ENCODE peak calls at places on chromosomes 1 and 21, in six cellular contexts. One of them, this sample, is unnamed.
A peak's percentile ranks its signal among the peaks of the same experiment; 100 is the strongest.

GRCh38 chr21:38993561-38993960 is 187.8 kb downstream of the ETS2 start:
- DNase-seq in foreskin melanocyte: peak; percentile 35
- DNase-seq in stimulated activated naive CD4-positive, alpha-beta T cell: no peak
- DNase-seq in NCI-H1436: no peak
- DNase-seq in tibial nerve: no peak
- DNase-seq in activated T-helper 1 cell treated with Interleukin-2 at 50 U/mL for 16 hours: no peak
- DNase-seq in this sample: peak; percentile 85

GRCh38 chr1:26771643-26772321 is 16.0 kb upstream of the PIGV start:
- DNase-seq in foreskin melanocyte: peak; percentile 13
- DNase-seq in stimulated activated naive CD4-positive, alpha-beta T cell: no peak
- DNase-seq in NCI-H1436: peak; percentile 23
- DNase-seq in tibial nerve: no peak
- DNase-seq in activated T-helper 1 cell treated with Interleukin-2 at 50 U/mL for 16 hours: no peak
- DNase-seq in this sample: peak; percentile 98

GRCh38 chr1:11797525-11798216 is 8.1 kb downstream of the MTHFR start:
- DNase-seq in foreskin melanocyte: no peak
- DNase-seq in stimulated activated naive CD4-positive, alpha-beta T cell: no peak
- DNase-seq in NCI-H1436: no peak
- DNase-seq in tibial nerve: no peak
- DNase-seq in activated T-helper 1 cell treated with Interleukin-2 at 50 U/mL for 16 hours: no peak
- DNase-seq in this sample: no peak

GRCh38 chr21:17506936-17507335 is 5.9 kb upstream of the CXADR start:
- DNase-seq in foreskin melanocyte: no peak
- DNase-seq in stimulated activated naive CD4-positive, alpha-beta T cell: no peak
- DNase-seq in NCI-H1436: no peak
- DNase-seq in tibial nerve: no peak
- DNase-seq in activated T-helper 1 cell treated with Interleukin-2 at 50 U/mL for 16 hours: no peak
- DNase-seq in this sample: no peak

GRCh38 chr1:6867688-6868370 is 82.6 kb downstream of the CAMTA1 start:
- DNase-seq in foreskin melanocyte: no peak
- DNase-seq in stimulated activated naive CD4-positive, alpha-beta T cell: no peak
- DNase-seq in NCI-H1436: no peak
- DNase-seq in tibial nerve: no peak
- DNase-seq in activated T-helper 1 cell treated with Interleukin-2 at 50 U/mL for 16 hours: no peak
- DNase-seq in this sample: no peak

GRCh38 chr1:201041011-201041410 is 17.5 kb upstream of the KIF21B start:
- DNase-seq in foreskin melanocyte: no peak
- DNase-seq in stimulated activated naive CD4-positive, alpha-beta T cell: no peak
- DNase-seq in NCI-H1436: no peak
- DNase-seq in tibial nerve: no peak
- DNase-seq in activated T-helper 1 cell treated with Interleukin-2 at 50 U/mL for 16 hours: no peak
- DNase-seq in this sample: no peak

GRCh38 chr1:172287207-172287606 is 133.3 kb upstream of the C1orf105 start:
- DNase-seq in foreskin melanocyte: no peak
- DNase-seq in stimulated activated naive CD4-positive, alpha-beta T cell: no peak
- DNase-seq in NCI-H1436: no peak
- DNase-seq in tibial nerve: peak; percentile 35
- DNase-seq in activated T-helper 1 cell treated with Interleukin-2 at 50 U/mL for 16 hours: no peak
- DNase-seq in this sample: peak; percentile 85

GRCh38 chr1:8590696-8591351 is 226.6 kb downstream of the RERE start:
- DNase-seq in foreskin melanocyte: no peak
- DNase-seq in stimulated activated naive CD4-positive, alpha-beta T cell: no peak
- DNase-seq in NCI-H1436: no peak
- DNase-seq in tibial nerve: no peak
- DNase-seq in activated T-helper 1 cell treated with Interleukin-2 at 50 U/mL for 16 hours: no peak
- DNase-seq in this sample: no peak

GRCh38 chr21:28675265-28676041 is 317.2 kb downstream of the LTN1 start:
- DNase-seq in foreskin melanocyte: peak; percentile 15
- DNase-seq in stimulated activated naive CD4-positive, alpha-beta T cell: no peak
- DNase-seq in NCI-H1436: no peak
- DNase-seq in tibial nerve: no peak
- DNase-seq in activated T-helper 1 cell treated with Interleukin-2 at 50 U/mL for 16 hours: no peak
- DNase-seq in this sample: peak; percentile 20

GRCh38 chr1:230215049-230215448 is 148.0 kb downstream of the GALNT2 start:
- DNase-seq in foreskin melanocyte: no peak
- DNase-seq in stimulated activated naive CD4-positive, alpha-beta T cell: no peak
- DNase-seq in NCI-H1436: no peak
- DNase-seq in tibial nerve: peak; percentile 49
- DNase-seq in activated T-helper 1 cell treated with Interleukin-2 at 50 U/mL for 16 hours: no peak
- DNase-seq in this sample: peak; percentile 39

GRCh38 chr1:222060247-222060851 is 318.5 kb upstream of the DUSP10 start:
- DNase-seq in foreskin melanocyte: no peak
- DNase-seq in stimulated activated naive CD4-positive, alpha-beta T cell: no peak
- DNase-seq in NCI-H1436: no peak
- DNase-seq in tibial nerve: no peak
- DNase-seq in activated T-helper 1 cell treated with Interleukin-2 at 50 U/mL for 16 hours: no peak
- DNase-seq in this sample: no peak

GRCh38 chr1:203089651-203090045 is 3.8 kb upstream of the MYOG start:
- DNase-seq in foreskin melanocyte: no peak
- DNase-seq in stimulated activated naive CD4-positive, alpha-beta T cell: no peak
- DNase-seq in NCI-H1436: no peak
- DNase-seq in tibial nerve: no peak
- DNase-seq in activated T-helper 1 cell treated with Interleukin-2 at 50 U/mL for 16 hours: no peak
- DNase-seq in this sample: no peak

GRCh38 chr1:47650205-47650604 is 212.4 kb downstream of the FOXD2 start:
- DNase-seq in foreskin melanocyte: peak; percentile 17
- DNase-seq in stimulated activated naive CD4-positive, alpha-beta T cell: no peak
- DNase-seq in NCI-H1436: peak; percentile 89
- DNase-seq in tibial nerve: no peak
- DNase-seq in activated T-helper 1 cell treated with Interleukin-2 at 50 U/mL for 16 hours: no peak
- DNase-seq in this sample: peak; percentile 93

GRCh38 chr1:3535732-3536131 is 75.6 kb downstream of the MEGF6 start:
- DNase-seq in foreskin melanocyte: no peak
- DNase-seq in stimulated activated naive CD4-positive, alpha-beta T cell: no peak
- DNase-seq in NCI-H1436: no peak
- DNase-seq in tibial nerve: no peak
- DNase-seq in activated T-helper 1 cell treated with Interleukin-2 at 50 U/mL for 16 hours: no peak
- DNase-seq in this sample: no peak

GRCh38 chr1:16618719-16619118 is 5.4 kb upstream of the NBPF1 start:
- DNase-seq in foreskin melanocyte: no peak
- DNase-seq in stimulated activated naive CD4-positive, alpha-beta T cell: no peak
- DNase-seq in NCI-H1436: no peak
- DNase-seq in tibial nerve: peak; percentile 19
- DNase-seq in activated T-helper 1 cell treated with Interleukin-2 at 50 U/mL for 16 hours: no peak
- DNase-seq in this sample: no peak

GRCh38 chr1:171787686-171788480 is 6.4 kb downstream of the METTL13 start:
- DNase-seq in foreskin melanocyte: no peak
- DNase-seq in stimulated activated naive CD4-positive, alpha-beta T cell: no peak
- DNase-seq in NCI-H1436: no peak
- DNase-seq in tibial nerve: no peak
- DNase-seq in activated T-helper 1 cell treated with Interleukin-2 at 50 U/mL for 16 hours: no peak
- DNase-seq in this sample: no peak

GRCh38 chr1:166975361-166976129 is at the start of gene ILDR2:
- DNase-seq in foreskin melanocyte: no peak
- DNase-seq in stimulated activated naive CD4-positive, alpha-beta T cell: peak; percentile 13
- DNase-seq in NCI-H1436: peak; percentile 38
- DNase-seq in tibial nerve: no peak
- DNase-seq in activated T-helper 1 cell treated with Interleukin-2 at 50 U/mL for 16 hours: peak; percentile 12
- DNase-seq in this sample: peak; percentile 23

GRCh38 chr1:22533244-22533643 is 30.0 kb upstream of the EPHA8 start:
- DNase-seq in foreskin melanocyte: no peak
- DNase-seq in stimulated activated naive CD4-positive, alpha-beta T cell: no peak
- DNase-seq in NCI-H1436: no peak
- DNase-seq in tibial nerve: no peak
- DNase-seq in activated T-helper 1 cell treated with Interleukin-2 at 50 U/mL for 16 hours: no peak
- DNase-seq in this sample: no peak

This sample was measured in astrocyte.